ENCODE peak calls at places on chromosome X, in four cellular contexts. O is HCT116, Q is cardiac fibroblast, Y is choroid plexus epithelial cell. W is an unnamed sample.

GRCh38 chrX:153818571-153819397 is 11.6 kb downstream of the PDZD4 start:
- DNase-seq in Y (no peak), Q (no peak), O (no peak), W (peak; percentile 55)

GRCh38 chrX:34612036-34612435 is 45.0 kb downstream of the TMEM47 start:
- DNase-seq in Y (peak; percentile 49), Q (peak; percentile 25), O (no peak), W (no peak)

GRCh38 chrX:56232221-56233082 is at the start of gene KLF8:
- DNase-seq in Y (no peak), O (peak; percentile 8), Q (no peak), W (peak; percentile 30)

GRCh38 chrX:80511969-80512760 is 91.9 kb downstream of the TENT5D start:
- DNase-seq in O (no peak), Y (no peak), Q (peak; percentile 48), W (no peak)

GRCh38 chrX:13903405-13903804 is 86.5 kb upstream of the GPM6B start:
- DNase-seq in Q (peak; percentile 78), O (no peak), Y (no peak), W (no peak)

GRCh38 chrX:19702856-19703255 is 184.5 kb downstream of the SH3KBP1 start:
- DNase-seq in Y (no peak), O (no peak), Q (no peak), W (no peak)

GRCh38 chrX:144916785-144917184 is 330.5 kb upstream of the SPANXN1 start:
- DNase-seq in Q (no peak), Y (no peak), O (no peak), W (no peak)

GRCh38 chrX:72130762-72131231 is 918 bp downstream of the RTL5 start:
- DNase-seq in O (no peak), Q (no peak), Y (no peak), W (no peak)

GRCh38 chrX:9394212-9394611 is 70.6 kb upstream of the TBL1X start:
- DNase-seq in Q (no peak), Y (no peak), O (no peak), W (no peak)

GRCh38 chrX:2700405-2701320 is 9.6 kb downstream of the CD99 start:
- DNase-seq in O (no peak), Q (no peak), Y (no peak), W (no peak)

GRCh38 chrX:69153060-69153730 is 12.1 kb downstream of the PJA1 start:
- DNase-seq in O (no peak), Y (peak; percentile 81), Q (peak; percentile 77), W (peak; percentile 68)

GRCh38 chrX:110671068-110671803 is 124.4 kb downstream of the CHRDL1 start:
- DNase-seq in O (no peak), Y (no peak), Q (no peak), W (no peak)

GRCh38 chrX:107715331-107716044 is 60.1 kb downstream of the TSC22D3 start:
- DNase-seq in Y (peak; percentile 37), Q (peak; percentile 45), O (no peak), W (no peak)

GRCh38 chrX:153645921-153646481 is 1.0 kb upstream of the DUSP9 start:
- DNase-seq in Q (no peak), O (no peak), Y (no peak), W (peak; percentile 12)

GRCh38 chrX:69501433-69501832 is 2.7 kb upstream of the NALF2 start:
- DNase-seq in O (peak; percentile 48), Y (peak; percentile 6), Q (no peak), W (peak; percentile 62)

GRCh38 chrX:119194631-119195030 is 41.5 kb upstream of the PGRMC1 start:
- DNase-seq in Y (peak; percentile 54), Q (peak; percentile 39), O (no peak), W (no peak)

GRCh38 chrX:110444996-110445395 is 86.3 kb downstream of the RTL9 start:
- DNase-seq in O (no peak), Q (no peak), Y (no peak), W (no peak)

GRCh38 chrX:103418811-103419210 is 42.5 kb downstream of the BEX3 start:
- DNase-seq in Q (peak; percentile 65), Y (no peak), O (no peak), W (no peak)

GRCh38 chrX:134000260-134001245 is 15.2 kb upstream of the GPC3 start:
- DNase-seq in Y (no peak), O (no peak), Q (no peak), W (no peak)

GRCh38 chrX:78964598-78964997 is 19.4 kb downstream of the P2RY10 start:
- DNase-seq in Q (no peak), O (no peak), Y (no peak), W (no peak)

GRCh38 chrX:68571292-68572256 is 72.7 kb downstream of the YIPF6 start:
- DNase-seq in Y (peak; percentile 67), Q (peak; percentile 82), O (peak; percentile 45), W (no peak)

DNA sequence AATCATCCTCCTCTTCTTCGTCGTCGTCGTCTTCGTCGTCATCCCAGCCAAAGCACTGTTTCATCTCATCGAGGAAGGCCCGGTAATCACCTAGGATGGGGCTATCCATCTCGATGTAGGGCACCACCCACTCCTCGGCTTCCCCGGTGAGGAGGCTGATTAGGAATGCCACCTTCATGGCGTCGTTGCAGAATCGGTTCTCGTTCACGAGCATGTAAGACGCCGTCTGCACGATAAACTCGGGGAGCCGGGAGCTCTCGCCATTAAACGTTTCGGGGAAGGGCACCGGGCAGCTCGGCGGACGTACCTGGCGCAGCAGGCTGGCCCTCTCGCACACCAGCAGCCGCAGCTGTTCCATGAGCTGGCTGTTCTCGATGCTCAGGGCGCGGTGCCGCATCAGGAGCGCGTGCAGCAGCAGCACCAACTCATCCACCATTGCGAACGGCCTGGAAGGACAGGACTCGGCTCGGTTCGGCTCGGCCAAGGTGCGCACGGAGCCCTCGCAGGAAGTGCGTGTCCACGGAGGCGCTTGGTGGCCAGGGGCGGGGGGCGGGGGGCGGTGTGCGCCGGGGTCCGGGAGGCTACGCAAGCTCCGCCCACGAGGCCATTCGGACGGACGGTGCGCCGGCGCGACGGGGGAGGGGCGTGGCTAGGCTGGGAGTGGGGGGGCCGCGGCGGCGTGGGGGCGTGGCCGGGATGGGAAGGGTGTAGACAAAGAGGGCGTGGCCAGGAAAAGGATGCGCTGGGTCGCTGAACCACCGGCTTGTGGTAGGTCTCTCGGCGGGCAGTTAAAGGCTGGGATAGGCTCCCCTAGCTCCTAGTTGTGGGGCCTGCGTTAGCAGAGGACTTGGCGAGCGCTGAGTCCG is at the start of gene LDOC1:
- DNase-seq in Y (peak; percentile 74), Q (peak; percentile 82), O (no peak), W (peak; percentile 80)
- H3K4me3 ChIP-seq in Y (peak within 1 kb of the TSS; percentile 69), Q (peak within 1 kb of the TSS; percentile 69), O (no peak within 1 kb of the TSS), W (peak within 1 kb of the TSS; percentile 78)

GRCh38 chrX:129238011-129238410 is 285.3 kb downstream of the SMARCA1 start:
- DNase-seq in Y (no peak), O (no peak), Q (no peak), W (no peak)
- H3K4me3 ChIP-seq in Y (no peak overlapping the region), O (no peak overlapping the region), Q (no peak overlapping the region), W (no peak overlapping the region)

GRCh38 chrX:31091819-31092218 is 20.0 kb upstream of the FTHL17 start:
- DNase-seq in O (no peak), Y (no peak), Q (no peak), W (no peak)

GRCh38 chrX:31092476-31092875 is 20.6 kb upstream of the FTHL17 start:
- DNase-seq in O (no peak), Q (peak; percentile 13), Y (no peak), W (no peak)

GRCh38 chrX:31098081-31098480 is 26.2 kb upstream of the FTHL17 start:
- DNase-seq in O (no peak), Q (no peak), Y (no peak), W (no peak)

GRCh38 chrX:31093639-31093975 is 21.8 kb upstream of the FTHL17 start:
- DNase-seq in Y (no peak), O (no peak), Q (no peak), W (no peak)

DNA sequence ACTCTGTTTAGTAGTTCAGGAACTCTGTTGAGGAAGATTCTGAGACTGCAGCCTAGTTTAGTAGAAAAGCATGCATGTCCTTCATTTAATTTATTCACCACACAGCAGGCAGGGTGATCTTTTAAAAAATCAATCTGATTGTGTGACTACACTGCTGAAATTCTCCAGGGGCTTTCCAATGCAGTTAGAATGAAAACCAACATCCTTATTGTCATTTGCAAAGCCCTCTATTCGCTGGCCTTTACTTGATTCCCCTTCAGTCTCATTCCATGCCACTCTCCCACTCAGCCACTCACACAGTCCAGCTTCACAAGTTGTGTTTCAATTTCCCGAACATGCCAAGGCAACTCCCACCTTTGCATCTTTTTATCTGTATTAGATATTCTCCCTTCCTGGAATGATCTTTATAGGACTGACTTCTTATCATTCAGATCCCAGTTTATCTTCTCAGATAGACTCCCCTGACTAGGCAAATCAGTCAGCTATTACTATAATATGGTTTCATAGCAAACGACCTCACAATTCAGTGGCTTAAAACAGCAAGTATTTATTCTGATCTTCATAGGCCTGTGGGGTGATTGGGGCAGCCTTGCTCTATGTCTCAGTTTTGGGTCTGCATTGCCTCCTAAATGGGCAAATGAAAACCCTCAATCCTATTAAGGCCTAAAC is 21.3 kb upstream of the FTHL17 start:
- DNase-seq in Q (no peak), O (no peak), Y (no peak), W (no peak)
- H3K4me3 ChIP-seq in Q (no peak overlapping the region), O (no peak overlapping the region), Y (no peak overlapping the region), W (no peak overlapping the region)

DNA sequence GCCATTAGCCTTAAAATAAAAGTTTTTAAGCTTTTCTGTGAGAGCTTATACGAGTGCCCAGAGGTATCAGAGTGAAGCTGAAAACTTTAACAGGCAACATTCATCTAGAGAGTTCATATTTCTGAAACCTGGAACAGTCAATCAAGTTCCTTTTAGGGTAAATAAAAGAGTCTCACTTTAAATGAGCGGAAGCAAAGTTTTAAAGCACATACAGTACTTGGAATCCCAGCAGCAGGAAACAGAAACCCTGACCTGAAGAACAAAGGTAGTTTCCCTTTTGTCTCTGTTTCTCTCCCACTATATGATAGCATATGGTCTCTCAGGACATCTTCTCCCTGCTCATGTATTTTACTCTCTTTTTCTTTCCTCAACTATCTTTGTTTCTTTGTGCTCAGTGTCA is 153.0 kb downstream of the ASB9 start:
- DNase-seq in O (no peak), Y (no peak), Q (no peak), W (no peak)
- H3K4me3 ChIP-seq in O (no peak overlapping the region), Y (no peak overlapping the region), Q (no peak overlapping the region), W (no peak overlapping the region)